ENCODE peak calls at places on chromosomes 16 and 17, in six cellular contexts. C is colonic mucosa, H is psoas muscle, Y is WTC11, E is AG04450, N is kidney epithelial cell. M is an unnamed sample.

GRCh38 chr16:17227278-17227677 is 243.5 kb downstream of the XYLT1 start:
- DNase-seq in E (no peak), C (no peak), H (no peak), Y (peak), N (no peak), M (no peak)

GRCh38 chr16:30113031-30113710 is at the start of gene GDPD3:
- DNase-seq in H (no peak), C (peak), N (no peak), E (no peak), Y (no peak), M (no peak)

GRCh38 chr16:29770250-29770929 is 7.7 kb upstream of the ZG16 start:
- DNase-seq in E (no peak), N (no peak), Y (no peak), C (no peak), H (no peak), M (no peak)

GRCh38 chr17:72090108-72090507 is 30.7 kb upstream of the SOX9 start:
- DNase-seq in Y (no peak), C (no peak), H (no peak), N (no peak), E (no peak), M (no peak)

GRCh38 chr17:44792276-44792675 is 33.5 kb downstream of the ADAM11 start:
- DNase-seq in N (no peak), H (no peak), E (peak), C (no peak), Y (no peak), M (peak)

GRCh38 chr17:34291721-34292348 is 6.3 kb downstream of the CCL11 start:
- DNase-seq in C (no peak), E (no peak), Y (no peak), N (no peak), H (no peak), M (no peak)

GRCh38 chr17:17769869-17770361 is 66.9 kb downstream of the SREBF1 start:
- DNase-seq in E (no peak), Y (no peak), N (no peak), C (no peak), H (no peak), M (no peak)

GRCh38 chr17:17942846-17943245 is 29.4 kb downstream of the TOM1L2 start:
- DNase-seq in H (no peak), C (no peak), E (no peak), Y (no peak), N (no peak), M (no peak)

GRCh38 chr16:57382535-57383275 is 10.4 kb downstream of the CX3CL1 start:
- DNase-seq in N (no peak), H (no peak), C (no peak), E (no peak), Y (no peak), M (no peak)

GRCh38 chr17:30084773-30085172 is 31.8 kb upstream of the NSRP1 start:
- DNase-seq in N (no peak), E (no peak), Y (no peak), H (no peak), C (no peak), M (no peak)

GRCh38 chr17:31834448-31834847 is 24.6 kb downstream of the COPRS start:
- DNase-seq in N (no peak), H (no peak), C (no peak), E (no peak), Y (no peak), M (no peak)

GRCh38 chr17:17491546-17491988 is 4.6 kb downstream of the RASD1 start:
- DNase-seq in N (no peak), E (no peak), H (peak), Y (no peak), C (no peak), M (no peak)

GRCh38 chr16:24668481-24669001 is 60.9 kb upstream of the TNRC6A start:
- DNase-seq in H (no peak), Y (no peak), E (no peak), N (peak), C (no peak), M (peak)

GRCh38 chr16:30527635-30528178 is 1.3 kb upstream of the ZNF768 start:
- DNase-seq in E (no peak), Y (no peak), C (peak), N (no peak), H (peak), M (peak)

GRCh38 chr16:11105038-11105903 is 150.7 kb downstream of the SOCS1 start:
- DNase-seq in H (peak), C (peak), E (peak), Y (no peak), N (no peak), M (peak)

GRCh38 chr17:2949469-2950044 is 113.8 kb downstream of the OR1D5 start:
- DNase-seq in N (no peak), Y (no peak), C (peak), H (no peak), E (no peak), M (peak)

GRCh38 chr16:4486126-4486893 is 10.1 kb downstream of the HMOX2 start:
- DNase-seq in Y (no peak), H (no peak), N (no peak), C (no peak), E (no peak), M (no peak)

GRCh38 chr16:79600636-79601091 is at the start of gene MAF:
- DNase-seq in H (peak), E (peak), N (peak), Y (peak), C (peak), M (peak)

GRCh38 chr17:54899721-54900456 is 763 bp upstream of the TOM1L1 start:
- DNase-seq in E (no peak), Y (peak), C (peak), H (no peak), N (no peak), M (no peak)

GRCh38 chr17:56230660-56231059 is 77.4 kb downstream of the ANKFN1 start:
- DNase-seq in N (no peak), H (no peak), E (no peak), C (no peak), Y (no peak), M (peak)

GRCh38 chr17:79809530-79810137 is 12.8 kb upstream of the CBX8 start:
- DNase-seq in Y (no peak), E (no peak), N (no peak), C (peak), H (no peak), M (no peak)

GRCh38 chr16:1084971-1085370 is 11.1 kb downstream of the C1QTNF8 start:
- DNase-seq in C (no peak), N (no peak), Y (no peak), E (no peak), H (no peak), M (no peak)
- TF ChIP-seq CTCF in C (no peak), N (no peak), Y (no peak), E (no peak), H (no peak), M (no peak)

GRCh38 chr17:50501054-50501453 is 7.2 kb upstream of the MYCBPAP start:
- DNase-seq in E (no peak), Y (no peak), H (no peak), C (peak), N (no peak), M (peak)
- TF ChIP-seq CTCF in E (peak), Y (peak), H (peak), C (no peak), N (peak), M (peak)

GRCh38 chr16:6076631-6077030 is 979.0 kb upstream of the EEF2KMT start:
- DNase-seq in H (no peak), Y (no peak), N (no peak), C (no peak), E (no peak), M (no peak)

DNA sequence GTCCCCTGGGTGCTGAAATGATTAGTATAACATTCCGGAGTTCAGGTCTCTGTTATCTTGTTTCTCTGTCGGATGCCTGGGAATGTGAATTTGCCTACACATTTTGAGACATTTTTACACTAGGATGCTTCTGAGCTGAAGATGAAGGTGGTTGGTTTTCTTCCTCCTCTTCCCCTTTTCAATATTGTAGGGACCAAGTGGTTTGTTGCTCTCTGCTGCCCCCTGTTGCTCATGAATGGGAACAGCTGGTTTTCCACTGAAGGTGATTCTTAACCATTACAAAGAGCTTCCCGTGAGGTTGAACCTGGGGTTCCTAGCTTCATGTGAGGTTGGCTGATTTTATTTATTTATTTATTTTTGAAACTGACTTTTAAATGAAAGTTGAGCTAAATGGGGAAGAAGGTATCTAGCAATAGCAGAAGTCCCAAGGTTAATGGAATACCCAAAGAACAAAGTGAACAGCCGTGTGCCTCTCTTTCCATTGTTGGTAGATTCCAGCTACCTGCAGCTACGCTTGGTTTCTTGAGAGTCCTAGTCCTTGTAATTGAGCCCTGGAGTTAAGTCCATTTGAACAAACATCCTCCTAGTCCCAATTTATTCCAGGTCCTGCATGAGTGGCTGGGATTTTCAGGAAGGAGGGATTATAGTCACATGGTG is 983.9 kb upstream of the EEF2KMT start:
- DNase-seq in C (peak), Y (peak), E (no peak), N (peak), H (no peak), M (no peak)
- TF ChIP-seq CTCF in C (peak), Y (peak), E (no peak), N (peak), H (peak), M (peak)

GRCh38 chr16:53290520-53290919 is 143.8 kb upstream of the RBL2 start:
- DNase-seq in N (no peak), C (no peak), Y (no peak), H (no peak), E (no peak), M (no peak)
- TF ChIP-seq CTCF in N (no peak), C (no peak), Y (no peak), H (no peak), E (no peak), M (no peak)

GRCh38 chr17:78802008-78802407 is 19.9 kb upstream of the CYTH1 start:
- DNase-seq in C (no peak), E (no peak), N (no peak), Y (no peak), H (no peak), M (no peak)

GRCh38 chr17:78804777-78805176 is 22.7 kb upstream of the CYTH1 start:
- DNase-seq in E (no peak), H (no peak), Y (no peak), N (no peak), C (no peak), M (no peak)

GRCh38 chr17:78803161-78803845 is 21.2 kb upstream of the CYTH1 start:
- DNase-seq in N (no peak), Y (no peak), C (peak), E (no peak), H (no peak), M (no peak)

GRCh38 chr17:78800132-78800931 is 18.3 kb upstream of the CYTH1 start:
- DNase-seq in E (no peak), Y (no peak), N (no peak), C (no peak), H (no peak), M (no peak)

GRCh38 chr17:78802459-78802858 is 20.4 kb upstream of the CYTH1 start:
- DNase-seq in Y (no peak), H (no peak), C (no peak), E (no peak), N (no peak), M (no peak)
- TF ChIP-seq CTCF in Y (no peak), H (no peak), C (no peak), E (no peak), N (no peak), M (no peak)

DNA sequence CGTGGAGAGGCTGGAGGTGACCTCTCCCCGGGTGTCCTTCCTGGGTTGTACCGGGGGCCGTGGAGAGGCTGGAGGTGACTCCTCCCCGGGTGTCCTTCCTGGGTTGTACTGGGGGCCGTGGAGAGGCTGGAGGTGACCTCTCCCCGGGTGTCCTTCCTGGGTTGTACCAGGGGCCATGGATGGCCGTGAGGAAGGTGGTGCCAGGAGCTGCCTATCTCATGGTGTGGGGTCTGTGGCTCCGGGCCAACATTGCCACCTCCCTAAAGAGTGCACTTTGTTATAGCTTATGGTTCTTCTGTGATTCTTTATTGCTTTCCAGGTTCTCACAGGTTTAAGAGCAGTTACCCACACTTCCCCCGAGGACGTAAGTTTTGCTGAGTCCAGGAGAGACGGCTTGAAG is 86.3 kb upstream of the ZNF750 start:
- DNase-seq in C (no peak), N (no peak), E (no peak), H (peak), Y (no peak), M (no peak)
- TF ChIP-seq CTCF in C (no peak), N (no peak), E (no peak), H (no peak), Y (no peak), M (no peak)

GRCh38 chr16:67730326-67730725 is 11.2 kb upstream of the GFOD2 start:
- DNase-seq in C (no peak), H (no peak), N (no peak), E (no peak), Y (no peak), M (no peak)
- TF ChIP-seq CTCF in C (no peak), H (no peak), N (no peak), E (no peak), Y (no peak), M (no peak)

GRCh38 chr17:82020874-82021727 is 1.6 kb downstream of the CENPX start:
- DNase-seq in E (peak), N (peak), C (peak), Y (peak), H (peak), M (peak)
- TF ChIP-seq CTCF in E (peak), N (peak), C (peak), Y (no peak), H (peak), M (peak)